ENCODE peak calls at places on chromosomes 7 and 10, in eight cellular contexts. One of them, this sample, is unnamed.

GRCh38 chr10:31186225-31187010 is 132.6 kb upstream of the ZEB1 start:
- DNase-seq in dorsolateral prefrontal cortex: no peak
- DNase-seq in heart right ventricle: no peak
- DNase-seq in GM23248: peak
- DNase-seq in prostate gland: no peak
- DNase-seq in ovary: no peak
- DNase-seq in lower lobe of right lung: no peak
- DNase-seq in CD8-positive, alpha-beta T cell: no peak
- DNase-seq in this sample: no peak

GRCh38 chr10:132951926-132952325 is 9.6 kb upstream of the CFAP46 start:
- DNase-seq in lower lobe of right lung: no peak
- DNase-seq in prostate gland: no peak
- DNase-seq in ovary: no peak
- DNase-seq in GM23248: no peak
- DNase-seq in dorsolateral prefrontal cortex: no peak
- DNase-seq in CD8-positive, alpha-beta T cell: no peak
- DNase-seq in heart right ventricle: no peak
- DNase-seq in this sample: no peak

GRCh38 chr7:2099036-2099957 is 133.4 kb downstream of the MAD1L1 start:
- DNase-seq in heart right ventricle: no peak
- DNase-seq in lower lobe of right lung: no peak
- DNase-seq in ovary: no peak
- DNase-seq in prostate gland: no peak
- DNase-seq in CD8-positive, alpha-beta T cell: no peak
- DNase-seq in GM23248: peak
- DNase-seq in dorsolateral prefrontal cortex: no peak
- DNase-seq in this sample: no peak

GRCh38 chr10:73931767-73932624 is 21.1 kb downstream of the PLAU start:
- DNase-seq in CD8-positive, alpha-beta T cell: no peak
- DNase-seq in dorsolateral prefrontal cortex: no peak
- DNase-seq in lower lobe of right lung: peak
- DNase-seq in ovary: no peak
- DNase-seq in GM23248: no peak
- DNase-seq in prostate gland: peak
- DNase-seq in heart right ventricle: no peak
- DNase-seq in this sample: no peak

GRCh38 chr7:117116221-117116620 is 162.9 kb downstream of the ST7 start:
- DNase-seq in CD8-positive, alpha-beta T cell: no peak
- DNase-seq in lower lobe of right lung: no peak
- DNase-seq in dorsolateral prefrontal cortex: no peak
- DNase-seq in GM23248: no peak
- DNase-seq in prostate gland: no peak
- DNase-seq in heart right ventricle: no peak
- DNase-seq in ovary: no peak
- DNase-seq in this sample: peak

GRCh38 chr7:134184767-134185166 is 57.6 kb downstream of the LRGUK start:
- DNase-seq in CD8-positive, alpha-beta T cell: no peak
- DNase-seq in prostate gland: no peak
- DNase-seq in ovary: no peak
- DNase-seq in dorsolateral prefrontal cortex: no peak
- DNase-seq in heart right ventricle: no peak
- DNase-seq in GM23248: no peak
- DNase-seq in lower lobe of right lung: no peak
- DNase-seq in this sample: no peak

GRCh38 chr7:155761162-155761561 is 51.1 kb downstream of the SHH start:
- DNase-seq in prostate gland: no peak
- DNase-seq in heart right ventricle: no peak
- DNase-seq in CD8-positive, alpha-beta T cell: no peak
- DNase-seq in dorsolateral prefrontal cortex: no peak
- DNase-seq in ovary: no peak
- DNase-seq in lower lobe of right lung: no peak
- DNase-seq in GM23248: no peak
- DNase-seq in this sample: no peak

GRCh38 chr7:8536431-8536830 is 103.0 kb downstream of the NXPH1 start:
- DNase-seq in lower lobe of right lung: no peak
- DNase-seq in dorsolateral prefrontal cortex: no peak
- DNase-seq in GM23248: no peak
- DNase-seq in prostate gland: no peak
- DNase-seq in heart right ventricle: no peak
- DNase-seq in ovary: no peak
- DNase-seq in CD8-positive, alpha-beta T cell: no peak
- DNase-seq in this sample: no peak

GRCh38 chr10:18719811-18720210 is 60.6 kb downstream of the ARL5B start:
- DNase-seq in GM23248: peak
- DNase-seq in lower lobe of right lung: no peak
- DNase-seq in heart right ventricle: no peak
- DNase-seq in prostate gland: no peak
- DNase-seq in CD8-positive, alpha-beta T cell: no peak
- DNase-seq in dorsolateral prefrontal cortex: no peak
- DNase-seq in ovary: no peak
- DNase-seq in this sample: no peak

GRCh38 chr10:49568235-49568634 is 29.3 kb upstream of the ERCC6 start:
- DNase-seq in lower lobe of right lung: no peak
- DNase-seq in prostate gland: no peak
- DNase-seq in CD8-positive, alpha-beta T cell: no peak
- DNase-seq in dorsolateral prefrontal cortex: no peak
- DNase-seq in heart right ventricle: no peak
- DNase-seq in GM23248: peak
- DNase-seq in ovary: no peak
- DNase-seq in this sample: no peak

GRCh38 chr10:131246089-131246488 is 65.4 kb downstream of the TCERG1L start:
- DNase-seq in dorsolateral prefrontal cortex: no peak
- DNase-seq in CD8-positive, alpha-beta T cell: no peak
- DNase-seq in heart right ventricle: no peak
- DNase-seq in ovary: no peak
- DNase-seq in lower lobe of right lung: no peak
- DNase-seq in prostate gland: no peak
- DNase-seq in GM23248: no peak
- DNase-seq in this sample: no peak

GRCh38 chr10:26517141-26517890 is 79.2 kb downstream of the APBB1IP start:
- DNase-seq in CD8-positive, alpha-beta T cell: no peak
- DNase-seq in prostate gland: no peak
- DNase-seq in GM23248: no peak
- DNase-seq in lower lobe of right lung: no peak
- DNase-seq in ovary: no peak
- DNase-seq in heart right ventricle: no peak
- DNase-seq in dorsolateral prefrontal cortex: no peak
- DNase-seq in this sample: no peak

GRCh38 chr7:99473315-99473596 is 566 bp downstream of the ZNF789 start:
- DNase-seq in dorsolateral prefrontal cortex: no peak
- DNase-seq in lower lobe of right lung: peak
- DNase-seq in CD8-positive, alpha-beta T cell: no peak
- DNase-seq in heart right ventricle: no peak
- DNase-seq in prostate gland: peak
- DNase-seq in ovary: no peak
- DNase-seq in GM23248: peak
- DNase-seq in this sample: no peak

GRCh38 chr7:51006483-51007235 is 224.0 kb upstream of the GRB10 start:
- DNase-seq in GM23248: no peak
- DNase-seq in heart right ventricle: no peak
- DNase-seq in prostate gland: peak
- DNase-seq in dorsolateral prefrontal cortex: no peak
- DNase-seq in lower lobe of right lung: no peak
- DNase-seq in CD8-positive, alpha-beta T cell: no peak
- DNase-seq in ovary: no peak
- DNase-seq in this sample: no peak

GRCh38 chr10:32952541-32953276 is 5.3 kb downstream of the ITGB1 start:
- DNase-seq in heart right ventricle: no peak
- DNase-seq in dorsolateral prefrontal cortex: no peak
- DNase-seq in prostate gland: no peak
- DNase-seq in ovary: no peak
- DNase-seq in GM23248: no peak
- DNase-seq in lower lobe of right lung: no peak
- DNase-seq in CD8-positive, alpha-beta T cell: no peak
- DNase-seq in this sample: no peak

GRCh38 chr10:32952094-32952493 is 5.9 kb downstream of the ITGB1 start:
- DNase-seq in GM23248: no peak
- DNase-seq in dorsolateral prefrontal cortex: no peak
- DNase-seq in CD8-positive, alpha-beta T cell: no peak
- DNase-seq in lower lobe of right lung: no peak
- DNase-seq in prostate gland: no peak
- DNase-seq in heart right ventricle: no peak
- DNase-seq in ovary: no peak
- DNase-seq in this sample: no peak

GRCh38 chr10:32949221-32949678 is 8.8 kb downstream of the ITGB1 start:
- DNase-seq in heart right ventricle: no peak
- DNase-seq in CD8-positive, alpha-beta T cell: no peak
- DNase-seq in ovary: no peak
- DNase-seq in lower lobe of right lung: no peak
- DNase-seq in GM23248: peak
- DNase-seq in dorsolateral prefrontal cortex: no peak
- DNase-seq in prostate gland: no peak
- DNase-seq in this sample: no peak

GRCh38 chr10:32950457-32951109 is 7.4 kb downstream of the ITGB1 start:
- DNase-seq in GM23248: no peak
- DNase-seq in CD8-positive, alpha-beta T cell: no peak
- DNase-seq in heart right ventricle: no peak
- DNase-seq in ovary: no peak
- DNase-seq in lower lobe of right lung: no peak
- DNase-seq in dorsolateral prefrontal cortex: no peak
- DNase-seq in prostate gland: no peak
- DNase-seq in this sample: no peak

GRCh38 chr10:32951111-32951510 is 6.9 kb downstream of the ITGB1 start:
- DNase-seq in ovary: no peak
- DNase-seq in dorsolateral prefrontal cortex: no peak
- DNase-seq in lower lobe of right lung: no peak
- DNase-seq in GM23248: no peak
- DNase-seq in CD8-positive, alpha-beta T cell: no peak
- DNase-seq in prostate gland: no peak
- DNase-seq in heart right ventricle: no peak
- DNase-seq in this sample: no peak
- H3K27ac ChIP-seq in ovary: no peak
- H3K27ac ChIP-seq in dorsolateral prefrontal cortex: no peak
- H3K27ac ChIP-seq in lower lobe of right lung: no peak
- H3K27ac ChIP-seq in GM23248: peak
- H3K27ac ChIP-seq in CD8-positive, alpha-beta T cell: no peak
- H3K27ac ChIP-seq in prostate gland: no peak
- H3K27ac ChIP-seq in heart right ventricle: no peak
- H3K27ac ChIP-seq in this sample: no peak

GRCh38 chr7:130994378-130995115 is 260.5 kb upstream of the KLF14 start:
- DNase-seq in GM23248: peak
- DNase-seq in prostate gland: peak
- DNase-seq in dorsolateral prefrontal cortex: peak
- DNase-seq in ovary: peak
- DNase-seq in lower lobe of right lung: no peak
- DNase-seq in heart right ventricle: peak
- DNase-seq in CD8-positive, alpha-beta T cell: no peak
- DNase-seq in this sample: no peak

GRCh38 chr7:130996205-130996840 is 262.3 kb upstream of the KLF14 start:
- DNase-seq in heart right ventricle: no peak
- DNase-seq in lower lobe of right lung: no peak
- DNase-seq in dorsolateral prefrontal cortex: no peak
- DNase-seq in CD8-positive, alpha-beta T cell: no peak
- DNase-seq in ovary: no peak
- DNase-seq in GM23248: no peak
- DNase-seq in prostate gland: no peak
- DNase-seq in this sample: no peak

GRCh38 chr7:130993671-130994365 is 259.8 kb upstream of the KLF14 start:
- DNase-seq in CD8-positive, alpha-beta T cell: no peak
- DNase-seq in GM23248: no peak
- DNase-seq in ovary: no peak
- DNase-seq in lower lobe of right lung: no peak
- DNase-seq in prostate gland: no peak
- DNase-seq in dorsolateral prefrontal cortex: no peak
- DNase-seq in heart right ventricle: no peak
- DNase-seq in this sample: no peak

GRCh38 chr7:130996841-130997231 is 262.8 kb upstream of the KLF14 start:
- DNase-seq in dorsolateral prefrontal cortex: no peak
- DNase-seq in ovary: no peak
- DNase-seq in GM23248: peak
- DNase-seq in CD8-positive, alpha-beta T cell: no peak
- DNase-seq in lower lobe of right lung: peak
- DNase-seq in heart right ventricle: no peak
- DNase-seq in prostate gland: peak
- DNase-seq in this sample: no peak

DNA sequence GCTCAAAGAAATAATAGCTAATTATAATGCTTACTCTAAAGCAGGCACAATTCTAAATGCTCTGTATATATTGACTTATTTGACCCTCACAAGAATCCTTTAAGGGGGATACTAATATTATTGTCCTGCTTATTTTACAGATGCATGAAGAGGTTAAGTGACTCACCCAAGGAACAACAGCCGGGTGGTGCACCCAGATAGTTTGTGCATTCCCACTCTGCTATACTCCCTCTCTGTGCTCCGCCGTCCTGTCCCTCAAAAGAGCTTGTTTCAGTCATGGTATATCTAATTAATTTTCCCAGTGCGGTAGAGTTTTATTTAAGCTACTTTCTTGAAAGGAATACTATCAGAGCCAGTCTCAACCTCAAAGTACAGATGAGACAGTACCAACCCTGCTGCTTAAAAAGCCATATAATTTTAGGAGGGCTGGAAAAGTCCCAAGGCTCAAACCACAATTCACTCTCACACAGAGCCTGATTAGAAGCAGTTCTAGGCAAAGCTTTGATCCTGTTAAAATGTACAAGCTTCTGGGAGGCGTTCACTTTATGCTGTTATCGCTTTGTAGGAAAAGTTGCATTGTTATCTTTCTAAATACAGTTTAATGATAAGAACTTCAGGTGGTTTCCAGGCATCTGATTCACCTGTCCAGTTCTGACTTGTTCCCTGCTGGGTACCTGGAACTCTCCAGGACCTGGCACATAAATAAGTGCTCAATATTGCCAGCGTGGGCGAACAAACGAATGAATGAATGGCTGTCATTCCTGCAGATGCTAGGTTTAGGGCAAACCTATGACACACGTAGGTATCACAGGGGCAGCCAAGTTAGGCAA is 261.5 kb upstream of the KLF14 start:
- DNase-seq in CD8-positive, alpha-beta T cell: no peak
- DNase-seq in heart right ventricle: no peak
- DNase-seq in prostate gland: peak
- DNase-seq in GM23248: peak
- DNase-seq in lower lobe of right lung: no peak
- DNase-seq in ovary: no peak
- DNase-seq in dorsolateral prefrontal cortex: no peak
- DNase-seq in this sample: no peak
- H3K27ac ChIP-seq in CD8-positive, alpha-beta T cell: no peak
- H3K27ac ChIP-seq in heart right ventricle: peak
- H3K27ac ChIP-seq in prostate gland: peak
- H3K27ac ChIP-seq in GM23248: peak
- H3K27ac ChIP-seq in lower lobe of right lung: peak
- H3K27ac ChIP-seq in ovary: peak
- H3K27ac ChIP-seq in dorsolateral prefrontal cortex: peak
- H3K27ac ChIP-seq in this sample: peak

GRCh38 chr10:112755446-112756117 is 194.5 kb upstream of the TCF7L2 start:
- DNase-seq in lower lobe of right lung: no peak
- DNase-seq in ovary: no peak
- DNase-seq in prostate gland: peak
- DNase-seq in heart right ventricle: no peak
- DNase-seq in GM23248: no peak
- DNase-seq in CD8-positive, alpha-beta T cell: no peak
- DNase-seq in dorsolateral prefrontal cortex: peak
- DNase-seq in this sample: no peak
- H3K27ac ChIP-seq in lower lobe of right lung: no peak
- H3K27ac ChIP-seq in ovary: no peak
- H3K27ac ChIP-seq in prostate gland: no peak
- H3K27ac ChIP-seq in heart right ventricle: no peak
- H3K27ac ChIP-seq in GM23248: no peak
- H3K27ac ChIP-seq in CD8-positive, alpha-beta T cell: no peak
- H3K27ac ChIP-seq in dorsolateral prefrontal cortex: no peak
- H3K27ac ChIP-seq in this sample: no peak

GRCh38 chr7:26348987-26349809 is 57.5 kb downstream of the SNX10 start:
- DNase-seq in prostate gland: no peak
- DNase-seq in ovary: no peak
- DNase-seq in lower lobe of right lung: no peak
- DNase-seq in CD8-positive, alpha-beta T cell: no peak
- DNase-seq in heart right ventricle: no peak
- DNase-seq in GM23248: no peak
- DNase-seq in dorsolateral prefrontal cortex: no peak
- DNase-seq in this sample: no peak
- H3K27ac ChIP-seq in prostate gland: no peak
- H3K27ac ChIP-seq in ovary: no peak
- H3K27ac ChIP-seq in lower lobe of right lung: no peak
- H3K27ac ChIP-seq in CD8-positive, alpha-beta T cell: no peak
- H3K27ac ChIP-seq in heart right ventricle: no peak
- H3K27ac ChIP-seq in GM23248: no peak
- H3K27ac ChIP-seq in dorsolateral prefrontal cortex: no peak
- H3K27ac ChIP-seq in this sample: no peak

This sample was measured in caudate nucleus.